ENCODE peak calls at places on chromosomes 13 and 19, in six cellular contexts. L, X, H, F, B and V are unnamed samples. For H3K9me3 and H3K4me1, the result is how much of the 10 kb centered on the place peaks cover.

GRCh38 chr13:104984296-104984818 is 1551.1 kb downstream of the EFNB2 start:
- DNase-seq in L (peak), X (peak), H (peak), F (no peak), B (no peak), V (no peak)

GRCh38 chr13:83229574-83230300 is 652.5 kb downstream of the SLITRK1 start:
- DNase-seq in L (no peak), X (no peak), H (no peak), F (no peak), B (no peak), V (no peak)

GRCh38 chr19:34313188-34313587 is 51.8 kb upstream of the GPI start:
- DNase-seq in L (peak), X (no peak), H (no peak), F (no peak), B (no peak), V (no peak)

GRCh38 chr13:58463841-58464240 is 832.3 kb downstream of the PCDH17 start:
- DNase-seq in L (no peak), X (no peak), H (no peak), F (no peak), B (no peak), V (no peak)

GRCh38 chr13:25281193-25281936 is 5.9 kb downstream of the MTMR6 start:
- DNase-seq in L (no peak), X (no peak), H (no peak), F (no peak), B (no peak), V (no peak)

GRCh38 chr19:48455908-48456562 is 661 bp downstream of the KCNJ14 start:
- DNase-seq in L (no peak), X (no peak), H (no peak), F (no peak), B (no peak), V (no peak)

GRCh38 chr13:34412817-34413365 is 529.2 kb upstream of the NBEA start:
- DNase-seq in L (no peak), X (no peak), H (no peak), F (no peak), B (no peak), V (no peak)

GRCh38 chr19:47697863-47698609 is 15.2 kb upstream of the EHD2 start:
- DNase-seq in L (peak), X (peak), H (peak), F (peak), B (peak), V (peak)

GRCh38 chr13:31970237-31970930 is 61.2 kb upstream of the FRY start:
- DNase-seq in L (no peak), X (no peak), H (no peak), F (no peak), B (no peak), V (no peak)

DNA sequence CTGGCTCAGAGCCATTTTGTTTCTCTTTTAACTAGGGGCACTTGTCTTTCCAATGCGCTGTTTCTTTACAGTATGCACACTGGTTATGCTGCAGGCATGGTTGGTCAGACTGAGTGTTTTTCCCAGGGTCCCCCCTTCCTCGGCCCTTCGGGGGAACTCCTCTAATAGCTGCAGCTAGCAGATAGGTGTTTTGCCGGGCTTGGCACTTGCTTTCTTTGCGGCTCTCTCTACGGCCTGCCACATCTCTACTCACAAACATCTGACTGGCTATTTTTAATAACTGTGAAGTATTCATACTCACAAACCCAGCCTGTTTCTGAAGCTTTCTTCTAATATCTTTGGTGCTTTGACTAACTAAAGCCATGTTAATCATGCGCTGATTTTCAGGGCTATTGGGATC is 89.4 kb downstream of the SLC25A15 start:
- DNase-seq in L (no peak), X (no peak), H (no peak), F (no peak), B (no peak), V (no peak)
- H3K9me3 ChIP-seq in L (under half), X (under half), H (under half), F (under half), B (under half), V (under half)

GRCh38 chr19:19162495-19162894 is 7.6 kb downstream of the MEF2B start:
- DNase-seq in L (no peak), X (no peak), H (no peak), F (no peak), B (no peak), V (no peak)

GRCh38 chr19:19157808-19158207 is 12.3 kb downstream of the MEF2B start:
- DNase-seq in L (no peak), X (no peak), H (no peak), F (no peak), B (no peak), V (no peak)

GRCh38 chr19:19155495-19156219 is 14.4 kb downstream of the MEF2B start:
- DNase-seq in L (no peak), X (no peak), H (peak), F (no peak), B (no peak), V (no peak)

GRCh38 chr19:19160489-19161035 is 9.5 kb downstream of the MEF2B start:
- DNase-seq in L (no peak), X (no peak), H (no peak), F (no peak), B (no peak), V (no peak)

GRCh38 chr19:19159534-19159933 is 10.5 kb downstream of the MEF2B start:
- DNase-seq in L (no peak), X (no peak), H (no peak), F (no peak), B (no peak), V (no peak)
- H3K4me1 ChIP-seq in L (under half), X (under half), H (under half), F (under half), B (under half), V (under half)

GRCh38 chr19:55503447-55504251 is 15.4 kb downstream of the SSC5D start:
- DNase-seq in L (peak), X (peak), H (peak), F (peak), B (peak), V (peak)
- TF ChIP-seq POLR2A in L (no peak), X (no peak), H (no peak), F (no peak), B (no peak), V (peak)

GRCh38 chr19:7076151-7076550 is 6.6 kb downstream of the ZNF557 start:
- DNase-seq in L (no peak), X (no peak), H (no peak), F (no peak), B (no peak), V (no peak)

GRCh38 chr19:7074705-7075282 is 5.3 kb downstream of the ZNF557 start:
- DNase-seq in L (no peak), X (no peak), H (no peak), F (no peak), B (peak), V (no peak)

GRCh38 chr19:7083076-7083956 is 13.8 kb downstream of the ZNF557 start:
- DNase-seq in L (no peak), X (no peak), H (no peak), F (no peak), B (no peak), V (no peak)

GRCh38 chr19:7072541-7072940 is 3.0 kb downstream of the ZNF557 start:
- DNase-seq in L (no peak), X (no peak), H (no peak), F (no peak), B (no peak), V (no peak)

DNA sequence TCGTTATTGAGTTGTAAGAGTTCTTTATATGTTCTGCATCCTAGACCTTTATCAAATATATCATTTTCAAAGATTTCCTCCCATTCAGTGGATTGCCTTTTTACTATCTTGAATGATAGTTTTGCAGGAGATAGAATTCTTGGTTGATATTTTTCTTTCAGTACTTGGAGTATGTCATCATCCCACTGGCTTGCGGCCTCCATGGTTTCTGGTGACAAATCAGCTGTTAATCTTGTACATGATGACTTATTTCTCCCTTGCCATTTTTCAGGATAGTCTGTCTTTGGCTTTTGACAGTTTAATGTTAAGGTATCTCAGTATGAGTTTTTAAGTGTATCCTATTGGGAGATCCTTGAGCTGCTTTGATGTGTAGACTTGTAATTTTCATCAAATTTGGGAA is 8.5 kb downstream of the ZNF557 start:
- DNase-seq in L (no peak), X (no peak), H (no peak), F (no peak), B (no peak), V (no peak)
- H3K9me3 ChIP-seq in L (half or more), X (half or more), H (half or more), F (under half), B (half or more), V (half or more)

GRCh38 chr13:43003729-43004128 is 11.7 kb upstream of the EPSTI1 start:
- DNase-seq in L (no peak), X (no peak), H (no peak), F (no peak), B (no peak), V (no peak)

GRCh38 chr13:43006893-43007631 is 15.0 kb upstream of the EPSTI1 start:
- DNase-seq in L (no peak), X (no peak), H (no peak), F (no peak), B (no peak), V (no peak)

GRCh38 chr13:43008591-43008990 is 14.8 kb upstream of the DNAJC15 start:
- DNase-seq in L (no peak), X (no peak), H (no peak), F (no peak), B (no peak), V (no peak)

GRCh38 chr13:43003010-43003409 is 11.0 kb upstream of the EPSTI1 start:
- DNase-seq in L (no peak), X (no peak), H (no peak), F (no peak), B (no peak), V (no peak)

GRCh38 chr13:43005460-43006236 is 13.6 kb upstream of the EPSTI1 start:
- DNase-seq in L (no peak), X (no peak), H (no peak), F (no peak), B (no peak), V (no peak)
- H3K4me1 ChIP-seq in L (under half), X (under half), H (under half), F (under half), B (under half), V (under half)

GRCh38 chr13:21142766-21143165 is 33.6 kb downstream of the SKA3 start:
- DNase-seq in L (no peak), X (no peak), H (no peak), F (no peak), B (no peak), V (no peak)
- TF ChIP-seq POLR2A in L (no peak), X (no peak), H (no peak), F (no peak), B (no peak), V (no peak)

DNA sequence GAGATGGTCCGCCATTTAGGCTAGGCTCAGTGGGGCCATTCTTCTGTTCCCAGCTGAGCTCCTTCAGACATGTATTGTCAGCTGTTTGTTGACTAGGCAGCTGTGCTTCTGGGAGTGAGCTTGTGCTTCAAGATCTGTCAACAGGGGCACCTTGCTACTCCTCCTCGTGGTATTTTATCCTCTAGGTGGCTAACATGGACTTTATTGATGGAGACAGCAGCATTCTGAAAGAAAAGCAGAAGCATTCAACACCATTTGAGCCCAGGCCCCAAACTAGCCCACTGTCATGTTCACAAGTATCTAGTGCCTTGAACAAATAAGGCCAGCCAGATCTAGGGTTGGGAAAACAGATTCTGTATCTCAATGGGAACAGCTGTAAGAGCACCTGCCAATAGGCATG is 65.9 kb downstream of the ZNF429 start:
- DNase-seq in L (no peak), X (no peak), H (no peak), F (no peak), B (no peak), V (no peak)
- H3K9me3 ChIP-seq in L (under half), X (under half), H (under half), F (under half), B (under half), V (under half)

DNA sequence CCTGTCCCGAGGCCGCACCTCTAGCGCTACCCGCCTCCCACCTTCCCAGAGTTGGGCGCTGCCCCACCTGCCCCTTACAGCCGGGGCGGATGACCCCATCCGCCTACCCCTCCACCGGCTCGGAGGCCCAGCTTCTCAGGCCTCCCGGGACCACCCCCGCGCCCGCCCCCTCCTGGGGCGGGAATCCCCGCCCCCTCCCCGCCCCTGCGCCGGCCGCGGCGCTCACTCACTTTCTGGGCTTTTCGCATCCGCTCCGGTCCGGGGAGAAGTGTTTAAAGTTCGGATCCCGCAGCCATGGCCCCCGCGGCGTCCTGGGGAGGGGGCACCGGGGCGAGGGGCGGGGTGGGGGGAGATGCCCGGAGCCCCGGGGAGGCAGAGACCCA is 448 bp downstream of the ERFL start:
- DNase-seq in L (no peak), X (no peak), H (no peak), F (no peak), B (peak), V (no peak)
- H3K4me1 ChIP-seq in L (under half), X (under half), H (under half), F (under half), B (under half), V (under half)

GRCh38 chr19:1431759-1432506 is 6.3 kb upstream of the RPS15 start:
- DNase-seq in L (no peak), X (no peak), H (no peak), F (no peak), B (peak), V (no peak)
- TF ChIP-seq POLR2A in L (no peak), X (no peak), H (no peak), F (no peak), B (no peak), V (no peak)